ENCODE peak calls at places on chromosomes 12 and 14, in five cellular contexts. One of them, this sample, is unnamed.
A peak's percentile ranks its signal among the peaks of the same experiment; 100 is the strongest.

GRCh38 chr14:94500264-94500663 is 9.0 kb downstream of the SERPINA12 start:
- DNase-seq in GM06990: no peak
- DNase-seq in T-helper 9 cell: no peak
- DNase-seq in DMS153: no peak
- DNase-seq in NCI-H460: no peak
- DNase-seq in this sample: no peak

GRCh38 chr12:117645473-117645872 is 284.0 kb upstream of the NOS1 start:
- DNase-seq in GM06990: no peak
- DNase-seq in T-helper 9 cell: no peak
- DNase-seq in DMS153: no peak
- DNase-seq in NCI-H460: no peak
- DNase-seq in this sample: no peak

GRCh38 chr12:7588703-7589329 is 76.9 kb downstream of the APOBEC1 start:
- DNase-seq in GM06990: no peak
- DNase-seq in T-helper 9 cell: peak; percentile 27
- DNase-seq in DMS153: no peak
- DNase-seq in NCI-H460: peak; percentile 67
- DNase-seq in this sample: no peak

GRCh38 chr14:93010543-93011541 is 87.9 kb downstream of the CHGA start:
- DNase-seq in GM06990: no peak
- DNase-seq in T-helper 9 cell: no peak
- DNase-seq in DMS153: peak; percentile 35
- DNase-seq in NCI-H460: no peak
- DNase-seq in this sample: peak; percentile 87

GRCh38 chr14:93331375-93332031 is 1.3 kb downstream of the BTBD7 start:
- DNase-seq in GM06990: no peak
- DNase-seq in T-helper 9 cell: no peak
- DNase-seq in DMS153: no peak
- DNase-seq in NCI-H460: no peak
- DNase-seq in this sample: no peak

GRCh38 chr12:52241205-52241842 is 8.3 kb downstream of the KRT7 start:
- DNase-seq in GM06990: no peak
- DNase-seq in T-helper 9 cell: no peak
- DNase-seq in DMS153: no peak
- DNase-seq in NCI-H460: no peak
- DNase-seq in this sample: no peak

GRCh38 chr14:58645641-58646040 is 7.9 kb downstream of the DACT1 start:
- DNase-seq in GM06990: no peak
- DNase-seq in T-helper 9 cell: no peak
- DNase-seq in DMS153: no peak
- DNase-seq in NCI-H460: no peak
- DNase-seq in this sample: no peak

GRCh38 chr14:90060312-90060964 is 1.4 kb upstream of the KCNK13 start:
- DNase-seq in GM06990: peak; percentile 81
- DNase-seq in T-helper 9 cell: no peak
- DNase-seq in DMS153: peak; percentile 40
- DNase-seq in NCI-H460: no peak
- DNase-seq in this sample: no peak

GRCh38 chr12:120194534-120195395 is at the start of gene GCN1:
- DNase-seq in GM06990: peak; percentile 91
- DNase-seq in T-helper 9 cell: peak; percentile 86
- DNase-seq in DMS153: peak; percentile 7
- DNase-seq in NCI-H460: peak; percentile 77
- DNase-seq in this sample: no peak

GRCh38 chr12:113873741-113874140 is 92.4 kb downstream of the RBM19 start:
- DNase-seq in GM06990: no peak
- DNase-seq in T-helper 9 cell: no peak
- DNase-seq in DMS153: no peak
- DNase-seq in NCI-H460: no peak
- DNase-seq in this sample: no peak

GRCh38 chr14:75631453-75631831 is 29.2 kb downstream of the ERG28 start:
- DNase-seq in GM06990: no peak
- DNase-seq in T-helper 9 cell: no peak
- DNase-seq in DMS153: no peak
- DNase-seq in NCI-H460: no peak
- DNase-seq in this sample: no peak

GRCh38 chr14:75662966-75663365 is 1.9 kb downstream of the TTLL5 start:
- DNase-seq in GM06990: no peak
- DNase-seq in T-helper 9 cell: no peak
- DNase-seq in DMS153: no peak
- DNase-seq in NCI-H460: no peak
- DNase-seq in this sample: no peak

GRCh38 chr12:42981379-42981778 is 391.8 kb upstream of the PRICKLE1 start:
- DNase-seq in GM06990: no peak
- DNase-seq in T-helper 9 cell: no peak
- DNase-seq in DMS153: no peak
- DNase-seq in NCI-H460: peak; percentile 24
- DNase-seq in this sample: no peak

GRCh38 chr14:81466854-81467253 is 66.7 kb upstream of the STON2 start:
- DNase-seq in GM06990: no peak
- DNase-seq in T-helper 9 cell: no peak
- DNase-seq in DMS153: no peak
- DNase-seq in NCI-H460: no peak
- DNase-seq in this sample: no peak

GRCh38 chr14:98233656-98234055 is 1038.3 kb downstream of the BCL11B start:
- DNase-seq in GM06990: no peak
- DNase-seq in T-helper 9 cell: no peak
- DNase-seq in DMS153: no peak
- DNase-seq in NCI-H460: no peak
- DNase-seq in this sample: no peak

GRCh38 chr12:10584415-10584814 is 29.0 kb downstream of the MAGOHB start:
- DNase-seq in GM06990: no peak
- DNase-seq in T-helper 9 cell: no peak
- DNase-seq in DMS153: no peak
- DNase-seq in NCI-H460: no peak
- DNase-seq in this sample: no peak

GRCh38 chr12:2198088-2198501 is 145.3 kb downstream of the CACNA1C start:
- DNase-seq in GM06990: no peak
- DNase-seq in T-helper 9 cell: no peak
- DNase-seq in DMS153: no peak
- DNase-seq in NCI-H460: no peak
- DNase-seq in this sample: no peak

GRCh38 chr14:61640158-61640833 is 55.0 kb upstream of the HIF1A start:
- DNase-seq in GM06990: no peak
- DNase-seq in T-helper 9 cell: no peak
- DNase-seq in DMS153: no peak
- DNase-seq in NCI-H460: no peak
- DNase-seq in this sample: peak; percentile 66

GRCh38 chr12:84069699-84070098 is 842.9 kb downstream of the SLC6A15 start:
- DNase-seq in GM06990: no peak
- DNase-seq in T-helper 9 cell: no peak
- DNase-seq in DMS153: no peak
- DNase-seq in NCI-H460: no peak
- DNase-seq in this sample: no peak

GRCh38 chr12:57861967-57862366 is 15.4 kb upstream of the CTDSP2 start:
- DNase-seq in GM06990: no peak
- DNase-seq in T-helper 9 cell: no peak
- DNase-seq in DMS153: no peak
- DNase-seq in NCI-H460: no peak
- DNase-seq in this sample: no peak

GRCh38 chr12:65875635-65876034 is 51.4 kb downstream of the HMGA2 start:
- DNase-seq in GM06990: no peak
- DNase-seq in T-helper 9 cell: no peak
- DNase-seq in DMS153: no peak
- DNase-seq in NCI-H460: no peak
- DNase-seq in this sample: no peak

GRCh38 chr14:93269341-93270068 is 62.4 kb downstream of the UBR7 start:
- DNase-seq in GM06990: no peak
- DNase-seq in T-helper 9 cell: no peak
- DNase-seq in DMS153: no peak
- DNase-seq in NCI-H460: peak; percentile 76
- DNase-seq in this sample: no peak

GRCh38 chr14:103547455-103547940 is 15.0 kb downstream of the BAG5 start:
- DNase-seq in GM06990: no peak
- DNase-seq in T-helper 9 cell: no peak
- DNase-seq in DMS153: no peak
- DNase-seq in NCI-H460: no peak
- DNase-seq in this sample: no peak

GRCh38 chr12:14614704-14615121 is 47.0 kb upstream of the PLBD1 start:
- DNase-seq in GM06990: peak; percentile 74
- DNase-seq in T-helper 9 cell: no peak
- DNase-seq in DMS153: no peak
- DNase-seq in NCI-H460: no peak
- DNase-seq in this sample: no peak

GRCh38 chr12:57850924-57851323 is 4.4 kb upstream of the CTDSP2 start:
- DNase-seq in GM06990: no peak
- DNase-seq in T-helper 9 cell: no peak
- DNase-seq in DMS153: no peak
- DNase-seq in NCI-H460: no peak
- DNase-seq in this sample: no peak

GRCh38 chr12:7966558-7966957 is 30.6 kb upstream of the SLC2A3 start:
- DNase-seq in GM06990: no peak
- DNase-seq in T-helper 9 cell: no peak
- DNase-seq in DMS153: no peak
- DNase-seq in NCI-H460: no peak
- DNase-seq in this sample: no peak

GRCh38 chr14:22997676-22998323 is 12.1 kb downstream of the C14orf93 start:
- DNase-seq in GM06990: no peak
- DNase-seq in T-helper 9 cell: no peak
- DNase-seq in DMS153: no peak
- DNase-seq in NCI-H460: no peak
- DNase-seq in this sample: no peak

GRCh38 chr12:127501916-127502315 is 765.1 kb upstream of the TMEM132C start:
- DNase-seq in GM06990: no peak
- DNase-seq in T-helper 9 cell: no peak
- DNase-seq in DMS153: no peak
- DNase-seq in NCI-H460: no peak
- DNase-seq in this sample: no peak

GRCh38 chr14:49408187-49408963 is 177.8 kb downstream of the RPS29 start:
- DNase-seq in GM06990: no peak
- DNase-seq in T-helper 9 cell: no peak
- DNase-seq in DMS153: no peak
- DNase-seq in NCI-H460: no peak
- DNase-seq in this sample: no peak

GRCh38 chr14:97602438-97603117 is 805.4 kb downstream of the VRK1 start:
- DNase-seq in GM06990: no peak
- DNase-seq in T-helper 9 cell: peak; percentile 67
- DNase-seq in DMS153: peak; percentile 24
- DNase-seq in NCI-H460: no peak
- DNase-seq in this sample: no peak

This sample was measured in NCI-H187 treated with DMSO at 0.1 percent for 48 hours.